ENCODE peak calls at places on chromosome 2, in four cellular contexts. M, T, P and J are unnamed samples.

GRCh38 chr2:223797073-223797472 is 40.3 kb downstream of the AP1S3 start:
- DNase-seq in P (no peak), T (peak; percentile 75), M (no peak), J (no peak)

GRCh38 chr2:239159476-239159911 is 241.3 kb downstream of the HDAC4 start:
- DNase-seq in P (no peak), T (no peak), M (no peak), J (no peak)

GRCh38 chr2:119352357-119352756 is 14.3 kb downstream of the C2orf76 start:
- DNase-seq in M (peak; percentile 92), P (no peak), T (no peak), J (peak; percentile 58)

GRCh38 chr2:119315241-119315925 is 51.3 kb downstream of the C2orf76 start:
- DNase-seq in P (no peak), T (no peak), M (no peak), J (no peak)

GRCh38 chr2:104820126-104820525 is 33.8 kb upstream of the POU3F3 start:
- DNase-seq in P (no peak), T (no peak), M (no peak), J (no peak)

GRCh38 chr2:39266906-39267434 is 23.2 kb upstream of the CDKL4 start:
- DNase-seq in T (peak; percentile 38), P (no peak), M (no peak), J (no peak)

GRCh38 chr2:163011035-163011434 is 172.5 kb upstream of the KCNH7 start:
- DNase-seq in P (no peak), T (no peak), M (no peak), J (no peak)

GRCh38 chr2:14909795-14910194 is 277.3 kb downstream of the LRATD1 start:
- DNase-seq in P (no peak), T (no peak), M (no peak), J (no peak)

GRCh38 chr2:201698588-201699226 is at the start of gene MPP4:
- DNase-seq in M (no peak), P (no peak), T (peak; percentile 33), J (no peak)

GRCh38 chr2:55010149-55010591 is 40.1 kb downstream of the RTN4 start:
- DNase-seq in M (peak; percentile 69), P (peak; percentile 24), T (peak; percentile 49), J (peak; percentile 48)

GRCh38 chr2:238684362-238685326 is 163.2 kb upstream of the TWIST2 start:
- DNase-seq in T (peak; percentile 100), P (peak; percentile 99), M (no peak), J (no peak)

GRCh38 chr2:106845716-106846115 is 40.3 kb downstream of the ST6GAL2 start:
- DNase-seq in M (no peak), T (no peak), P (no peak), J (no peak)

GRCh38 chr2:106841886-106842645 is 43.9 kb downstream of the ST6GAL2 start:
- DNase-seq in P (no peak), T (no peak), M (no peak), J (no peak)

GRCh38 chr2:106843910-106844250 is 42.1 kb downstream of the ST6GAL2 start:
- DNase-seq in T (no peak), P (no peak), M (no peak), J (no peak)

GRCh38 chr2:106843001-106843909 is 42.7 kb downstream of the ST6GAL2 start:
- DNase-seq in P (no peak), M (no peak), T (no peak), J (no peak)

GRCh38 chr2:106839849-106840595 is 45.9 kb downstream of the ST6GAL2 start:
- DNase-seq in M (no peak), P (no peak), T (no peak), J (no peak)
- TF ChIP-seq CTCF in M (no peak), P (no peak), T (no peak), J (no peak)

GRCh38 chr2:175965773-175966172 is 36.3 kb downstream of the LNPK start:
- DNase-seq in P (no peak), T (no peak), M (no peak), J (no peak)

GRCh38 chr2:175966839-175967238 is 35.2 kb downstream of the LNPK start:
- DNase-seq in M (no peak), P (no peak), T (no peak), J (no peak)

DNA sequence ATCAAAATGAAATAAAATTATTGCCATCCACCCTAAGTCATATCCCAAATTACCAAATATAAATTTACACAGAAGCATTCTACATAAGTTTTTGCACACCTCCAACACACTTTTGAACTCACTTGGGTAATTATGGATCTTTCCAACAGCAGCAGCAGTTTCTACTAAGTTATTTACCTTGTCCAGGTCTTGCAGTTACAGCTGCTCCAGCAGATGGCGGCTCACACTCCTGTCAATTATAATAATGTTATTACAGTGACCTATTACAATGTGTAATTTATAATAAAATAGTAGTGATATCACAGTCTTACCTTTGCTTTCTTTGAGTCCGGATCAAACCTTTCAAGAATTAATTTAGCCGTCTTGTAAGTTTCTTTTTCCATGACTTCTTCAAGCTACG is 37.9 kb downstream of the LNPK start:
- DNase-seq in P (no peak), M (no peak), T (no peak), J (no peak)
- TF ChIP-seq CTCF in P (no peak), M (no peak), T (peak; percentile 19), J (no peak)

DNA sequence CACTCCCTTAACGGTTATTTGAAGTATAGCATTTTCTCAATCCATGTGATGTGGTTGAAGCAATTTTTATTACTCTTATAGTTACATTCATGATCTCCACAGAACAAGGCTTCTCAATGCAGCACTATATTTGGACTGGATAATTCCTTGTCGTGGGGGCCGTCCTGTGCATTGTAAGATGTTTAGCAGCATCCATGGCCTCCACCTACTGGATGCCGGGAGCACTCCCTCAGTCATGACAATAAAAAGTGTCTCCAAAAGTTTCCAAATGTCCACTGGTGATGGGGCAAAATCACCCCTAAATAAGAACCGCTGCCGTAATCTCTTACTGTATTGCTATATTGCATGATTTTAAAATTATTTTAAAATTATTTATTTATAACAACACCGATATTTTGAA is 110.6 kb upstream of the DDX18 start:
- DNase-seq in P (no peak), M (no peak), T (no peak), J (no peak)
- TF ChIP-seq CTCF in P (no peak), M (no peak), T (no peak), J (no peak)

DNA sequence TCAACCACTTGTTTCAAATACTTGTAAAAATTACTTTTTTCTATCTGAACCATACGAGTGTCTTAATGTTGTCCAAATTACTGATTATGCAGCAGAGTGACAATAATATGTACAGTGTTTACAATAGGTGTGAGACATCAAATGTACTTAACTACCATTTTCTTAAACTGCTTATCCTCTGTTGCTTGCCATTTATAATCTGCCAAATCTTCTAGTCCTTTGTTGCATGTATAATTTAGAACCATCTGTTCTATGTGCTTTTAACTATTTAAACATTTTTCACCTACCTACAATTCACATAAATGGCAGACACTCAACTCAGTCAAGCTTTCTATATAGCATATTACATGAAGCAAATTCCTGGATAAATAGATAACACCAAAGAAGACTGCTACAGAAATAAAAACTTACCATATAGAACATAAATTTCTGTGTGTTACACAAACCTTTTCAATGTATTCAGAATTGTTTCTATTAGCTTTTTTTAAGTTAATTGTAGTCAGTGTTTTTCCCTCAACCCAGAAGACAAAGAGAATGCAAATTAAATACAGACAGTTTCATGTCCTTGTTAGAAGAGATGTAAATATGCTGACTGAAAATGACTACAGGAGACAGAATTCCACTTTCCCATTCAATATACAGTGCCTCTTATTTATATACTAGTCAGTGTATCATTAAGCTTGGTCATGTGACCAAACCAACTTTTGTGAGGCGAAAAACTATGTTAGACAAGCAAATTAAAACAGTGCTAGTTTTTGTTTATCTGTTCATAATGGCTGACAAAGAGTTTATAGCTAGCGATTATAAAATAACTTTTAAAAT is 2.6 kb downstream of the BAZ2B start:
- DNase-seq in T (peak; percentile 51), M (peak; percentile 3), P (no peak), J (no peak)
- TF ChIP-seq CTCF in T (no peak), M (no peak), P (no peak), J (no peak)

DNA sequence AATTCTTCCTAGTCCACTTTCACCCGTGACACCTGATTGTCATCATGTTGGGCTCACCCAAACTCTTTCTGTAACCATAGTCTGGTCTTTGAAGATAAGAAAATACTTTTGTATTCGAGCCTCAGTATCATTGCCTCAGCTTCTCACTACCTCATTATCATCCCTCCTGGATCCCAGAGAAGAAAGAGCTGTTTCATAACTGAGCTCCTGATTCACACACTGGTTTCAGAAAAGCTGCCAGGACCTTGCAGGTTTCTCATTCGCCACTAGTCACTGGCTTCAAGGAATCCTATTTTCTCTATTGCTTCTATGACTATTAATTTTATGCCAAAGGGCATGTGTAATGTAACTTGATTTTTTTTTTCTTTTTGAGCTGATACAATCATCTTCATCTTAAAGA is 2.9 kb upstream of the CRIM1 start:
- DNase-seq in P (no peak), M (no peak), T (peak; percentile 78), J (no peak)
- TF ChIP-seq CTCF in P (no peak), M (no peak), T (peak; percentile 21), J (no peak)

GRCh38 chr2:120863173-120863545 is 127.5 kb downstream of the GLI2 start:
- DNase-seq in M (no peak), T (no peak), P (no peak), J (no peak)

GRCh38 chr2:120861191-120861575 is 125.5 kb downstream of the GLI2 start:
- DNase-seq in P (no peak), T (no peak), M (no peak), J (no peak)

GRCh38 chr2:120863661-120864320 is 128.1 kb downstream of the GLI2 start:
- DNase-seq in M (no peak), P (peak; percentile 45), T (peak; percentile 82), J (no peak)

GRCh38 chr2:120861576-120862191 is 126.0 kb downstream of the GLI2 start:
- DNase-seq in M (no peak), T (no peak), P (no peak), J (no peak)

GRCh38 chr2:120862254-120863172 is 126.8 kb downstream of the GLI2 start:
- DNase-seq in T (no peak), M (no peak), P (no peak), J (no peak)
- TF ChIP-seq CTCF in T (no peak), M (no peak), P (no peak), J (no peak)

DNA sequence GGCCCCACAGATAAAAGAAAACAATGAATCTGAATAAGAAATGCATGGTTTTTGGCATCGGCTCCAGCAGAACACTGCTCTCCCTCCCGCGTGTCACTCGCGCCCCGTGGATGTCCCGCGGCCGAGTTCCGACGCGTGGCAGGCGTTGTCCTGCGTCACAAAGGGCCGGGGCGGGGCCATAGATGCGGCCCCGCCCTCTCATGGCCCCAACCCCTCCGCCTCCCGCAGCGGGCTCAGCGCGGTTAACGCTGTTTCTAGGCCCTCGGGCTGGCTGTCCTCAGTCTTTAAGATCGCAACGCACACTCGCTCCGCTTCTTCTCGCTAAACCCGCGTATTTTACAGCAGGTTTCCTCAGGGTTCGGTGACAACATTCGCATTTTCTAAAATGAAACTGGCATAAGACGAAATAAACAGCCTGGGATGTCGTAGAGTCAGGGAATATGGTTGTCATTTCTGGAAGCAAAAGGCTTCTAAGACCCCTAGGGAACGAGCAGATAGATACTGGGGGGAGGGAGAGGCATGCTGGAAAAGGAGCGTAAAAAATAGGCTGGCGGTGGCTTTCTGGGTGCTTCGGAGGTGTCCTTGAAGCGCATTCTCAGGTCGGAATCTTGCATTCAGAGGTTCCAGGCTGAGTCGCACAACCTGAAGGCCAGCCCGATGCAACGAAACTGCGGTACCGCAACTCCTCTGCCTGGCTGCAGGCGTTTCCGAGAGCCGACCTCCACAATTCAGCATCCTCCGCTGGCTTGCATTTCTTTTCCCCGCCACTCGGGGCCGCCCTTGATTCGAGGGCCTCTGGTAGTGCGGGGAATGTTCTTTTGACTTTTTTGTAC is at the start of gene FKBP7:
- DNase-seq in P (peak; percentile 41), M (peak; percentile 85), T (peak; percentile 78), J (peak; percentile 86)
- TF ChIP-seq CTCF in P (peak; percentile 58), M (peak; percentile 83), T (peak; percentile 62), J (peak; percentile 93)

GRCh38 chr2:17148298-17149228 is 369.7 kb downstream of the RAD51AP2 start:
- DNase-seq in T (peak; percentile 6), M (peak; percentile 12), P (no peak), J (no peak)
- TF ChIP-seq CTCF in T (peak; percentile 31), M (peak; percentile 24), P (peak; percentile 58), J (no peak)